ENCODE peak calls at places on chromosomes 13 and 19, in five cellular contexts. W, G, P, Q and S are unnamed samples.

GRCh38 chr13:23609414-23610186 is 39.4 kb downstream of the TNFRSF19 start:
- DNase-seq in W (no peak), G (peak), P (no peak), Q (no peak), S (peak)

GRCh38 chr13:23899555-23899954 is 2.3 kb upstream of the C1QTNF9B start:
- DNase-seq in W (peak), G (peak), P (no peak), Q (no peak), S (peak)

GRCh38 chr13:77729502-77730221 is 32.2 kb downstream of the SLAIN1 start:
- DNase-seq in W (no peak), G (no peak), P (no peak), Q (no peak), S (no peak)

GRCh38 chr13:45851171-45851889 is at the start of gene SIAH3:
- DNase-seq in W (peak), G (no peak), P (no peak), Q (no peak), S (peak)

GRCh38 chr13:79387853-79388252 is 18.2 kb downstream of the RBM26 start:
- DNase-seq in W (no peak), G (no peak), P (no peak), Q (no peak), S (no peak)

GRCh38 chr19:17327654-17328516 is 6.8 kb downstream of the ANO8 start:
- DNase-seq in W (peak), G (no peak), P (no peak), Q (no peak), S (peak)

GRCh38 chr19:15231256-15231655 is 992 bp downstream of the EPHX3 start:
- DNase-seq in W (no peak), G (no peak), P (no peak), Q (no peak), S (no peak)

GRCh38 chr13:19961924-19962323 is 3.4 kb downstream of the ZMYM2 start:
- DNase-seq in W (no peak), G (no peak), P (no peak), Q (no peak), S (no peak)

GRCh38 chr13:41652735-41653361 is 195.5 kb downstream of the RGCC start:
- DNase-seq in W (peak), G (peak), P (no peak), Q (no peak), S (peak)

GRCh38 chr13:106242554-106242953 is 292.9 kb downstream of the EFNB2 start:
- DNase-seq in W (no peak), G (no peak), P (no peak), Q (no peak), S (no peak)

GRCh38 chr19:3387645-3388589 is 21.5 kb downstream of the NFIC start:
- DNase-seq in W (no peak), G (peak), P (peak), Q (peak), S (no peak)
- TF ChIP-seq CTCF in W (no peak), G (no peak), P (no peak), Q (no peak), S (no peak)

GRCh38 chr19:10514211-10515145 is 2.8 kb downstream of the S1PR5 start:
- DNase-seq in W (peak), G (no peak), P (no peak), Q (no peak), S (no peak)
- H3K4me3 ChIP-seq in W (peak), G (no peak), P (no peak), Q (no peak), S (no peak)

DNA sequence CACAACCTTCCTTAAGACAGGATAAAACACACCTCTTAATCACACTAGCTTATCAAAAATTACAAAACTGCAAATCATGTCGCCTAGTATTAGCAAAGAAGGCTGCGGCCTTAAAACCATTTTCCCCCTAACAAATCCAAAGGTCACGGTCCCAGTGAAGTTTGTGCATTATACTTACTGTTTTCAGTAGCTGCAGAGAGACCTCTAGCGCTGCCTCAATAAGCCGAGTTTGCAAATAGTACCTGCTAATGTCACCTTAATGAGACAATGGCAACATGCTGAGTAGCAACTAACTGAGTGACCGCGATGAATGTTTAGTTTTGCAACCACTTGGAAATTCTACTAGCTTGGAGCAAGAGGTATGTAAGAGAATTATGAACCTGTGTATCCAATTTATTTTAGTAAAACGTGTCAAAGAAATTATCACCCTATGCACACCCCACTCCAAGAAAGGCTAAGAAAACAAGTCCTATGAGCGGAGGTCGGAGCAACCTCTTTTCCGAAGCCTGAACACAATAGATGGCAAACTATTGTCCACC is 1.2 kb downstream of the KPNA3 start:
- DNase-seq in W (peak), G (peak), P (no peak), Q (no peak), S (peak)
- TF ChIP-seq CTCF in W (peak), G (peak), P (no peak), Q (no peak), S (peak)

DNA sequence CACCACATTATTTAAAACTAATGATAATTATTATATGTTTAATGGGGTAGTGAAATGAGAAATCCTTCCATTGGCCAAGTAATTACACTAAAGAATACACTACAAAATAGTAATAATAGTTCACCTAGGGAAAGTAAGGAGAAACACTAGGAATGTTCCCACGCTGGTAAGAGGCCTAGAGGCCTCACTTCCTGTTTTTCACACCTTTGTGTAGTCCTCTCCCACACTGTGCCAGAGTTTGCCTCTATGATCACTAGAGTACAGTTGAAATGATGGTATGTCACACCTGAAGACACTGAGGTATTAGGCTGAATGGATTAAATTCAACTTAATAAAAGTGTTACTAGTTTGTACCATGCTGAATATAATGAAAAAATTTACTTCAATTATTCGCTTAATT is 1348.0 kb upstream of the ATXN8OS start:
- DNase-seq in W (no peak), G (no peak), P (no peak), Q (no peak), S (no peak)
- H3K4me3 ChIP-seq in W (no peak), G (no peak), P (no peak), Q (no peak), S (no peak)

GRCh38 chr13:27321619-27322385 is 51.2 kb downstream of the RASL11A start:
- DNase-seq in W (no peak), G (no peak), P (no peak), Q (no peak), S (no peak)

GRCh38 chr13:27313742-27314141 is 43.1 kb downstream of the RASL11A start:
- DNase-seq in W (no peak), G (no peak), P (no peak), Q (no peak), S (no peak)

GRCh38 chr13:27319404-27319803 is 48.8 kb downstream of the RASL11A start:
- DNase-seq in W (no peak), G (no peak), P (no peak), Q (no peak), S (no peak)
- TF ChIP-seq CTCF in W (no peak), G (no peak), P (no peak), Q (no peak), S (no peak)

DNA sequence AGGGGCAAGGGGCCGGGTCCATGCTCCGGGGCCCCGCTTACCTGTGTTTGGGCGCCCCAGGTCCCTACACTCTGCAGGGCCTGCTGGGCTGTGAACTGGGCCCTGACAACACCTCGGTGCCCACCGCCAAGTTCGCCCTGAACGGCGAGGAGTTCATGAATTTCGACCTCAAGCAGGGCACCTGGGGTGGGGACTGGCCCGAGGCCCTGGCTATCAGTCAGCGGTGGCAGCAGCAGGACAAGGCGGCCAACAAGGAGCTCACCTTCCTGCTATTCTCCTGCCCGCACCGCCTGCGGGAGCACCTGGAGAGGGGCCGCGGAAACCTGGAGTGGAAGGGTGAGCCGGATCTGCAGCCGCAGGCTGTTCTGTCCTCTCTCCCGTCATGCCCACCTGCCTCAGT is 1.7 kb downstream of the FCGRT start:
- DNase-seq in W (no peak), G (no peak), P (no peak), Q (no peak), S (no peak)
- H3K4me3 ChIP-seq in W (no peak), G (no peak), P (peak), Q (peak), S (no peak)

DNA sequence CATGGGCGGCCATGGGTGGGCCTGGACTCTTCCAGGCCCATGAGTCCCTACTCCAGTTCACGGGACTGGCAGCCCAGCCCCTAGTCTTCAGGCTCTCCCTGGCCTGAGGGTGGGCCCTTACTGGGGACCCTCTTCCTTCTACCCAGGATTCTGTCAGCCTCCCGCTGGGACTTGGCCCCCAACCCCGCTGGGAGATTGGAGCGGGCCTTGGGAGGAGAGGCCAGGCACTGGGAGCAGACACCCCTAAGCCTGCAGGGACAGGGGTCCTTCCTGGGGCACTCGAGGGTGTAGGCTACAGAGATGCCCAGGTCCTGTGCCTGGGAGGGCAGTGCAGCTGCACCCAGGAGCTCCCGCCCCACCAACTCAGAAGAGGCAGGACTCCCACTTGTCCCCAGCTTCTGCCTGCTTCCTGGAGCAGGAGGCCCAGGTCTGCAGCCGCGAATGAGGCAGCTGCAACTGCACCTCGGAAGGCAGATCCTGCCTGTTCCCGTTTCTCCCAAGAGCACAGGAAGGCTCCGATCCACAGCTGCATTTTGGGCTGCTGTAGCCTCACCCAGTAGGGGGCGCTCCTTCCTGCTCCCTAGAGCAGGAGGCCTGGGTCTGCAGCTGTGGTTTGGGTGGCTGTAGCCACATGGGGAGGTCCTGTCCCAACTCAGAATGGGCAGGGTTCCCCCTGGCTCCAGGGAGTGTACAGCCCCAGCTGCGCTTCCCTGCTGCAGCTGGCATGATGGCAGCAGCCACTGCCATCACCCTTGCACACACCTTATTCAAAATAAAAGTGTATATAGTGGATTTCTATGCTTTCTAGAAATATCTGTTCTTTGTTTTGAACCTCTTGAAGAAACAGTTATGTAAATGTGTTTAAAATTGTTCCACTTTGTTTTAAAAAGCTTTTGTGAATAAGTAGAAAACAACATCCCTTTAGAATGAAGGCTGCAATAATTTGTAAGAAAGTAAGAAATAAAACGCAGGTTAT is 46.8 kb downstream of the TEX26 start:
- DNase-seq in W (peak), G (no peak), P (no peak), Q (no peak), S (peak)
- TF ChIP-seq CTCF in W (peak), G (peak), P (no peak), Q (peak), S (peak)

DNA sequence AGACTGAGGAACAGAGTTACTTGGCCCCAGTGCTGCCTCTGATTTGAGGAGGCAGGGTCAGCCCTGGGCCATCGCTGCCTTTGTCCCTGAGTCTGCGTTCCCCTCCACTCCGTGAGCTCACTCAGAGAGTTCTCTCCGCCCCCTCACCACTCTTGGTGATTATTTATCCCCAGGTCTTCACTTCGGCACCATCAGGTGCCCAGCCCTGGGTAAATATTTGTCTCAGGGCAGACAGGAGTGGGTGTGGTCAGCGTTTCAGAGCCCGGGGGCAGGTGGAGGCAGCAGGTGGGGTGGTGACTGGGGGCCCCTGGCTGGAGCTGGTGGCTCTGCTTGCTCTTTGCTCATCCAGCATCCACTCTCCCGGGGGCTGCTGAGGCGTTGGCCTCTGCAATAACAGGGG is 20.6 kb downstream of the PPP1R37 start:
- DNase-seq in W (no peak), G (no peak), P (no peak), Q (no peak), S (no peak)
- H3K4me3 ChIP-seq in W (no peak), G (no peak), P (no peak), Q (no peak), S (no peak)